ENCODE peak calls at places on chromosomes 12 and 14, in five cellular contexts. Y is naive thymus-derived CD8-positive, alpha-beta T cell; Z is posterior vena cava; E is AG09309; J is cardiac septum. H is an unnamed sample.

GRCh38 chr12:49512541-49512940 is 26.3 kb upstream of the KCNH3 start:
- DNase-seq in Y (no peak), Z (no peak), E (no peak), J (no peak), H (no peak)

GRCh38 chr12:3647504-3647903 is 105.4 kb downstream of the CRACR2A start:
- DNase-seq in Y (no peak), Z (no peak), E (no peak), J (no peak), H (no peak)

GRCh38 chr12:111767362-111768158 is 827 bp downstream of the ALDH2 start:
- DNase-seq in Y (peak), Z (no peak), E (no peak), J (no peak), H (no peak)

GRCh38 chr14:90556050-90556477 is 159.2 kb downstream of the CALM1 start:
- DNase-seq in Y (no peak), Z (no peak), E (no peak), J (no peak), H (no peak)

GRCh38 chr12:51371295-51371953 is 19.8 kb downstream of the GALNT6 start:
- DNase-seq in Y (no peak), Z (peak), E (peak), J (no peak), H (no peak)

GRCh38 chr14:90062852-90063539 is 1.2 kb downstream of the KCNK13 start:
- DNase-seq in Y (no peak), Z (no peak), E (no peak), J (no peak), H (no peak)

GRCh38 chr12:44357476-44357875 is 518.6 kb downstream of the NELL2 start:
- DNase-seq in Y (no peak), Z (no peak), E (no peak), J (no peak), H (no peak)

GRCh38 chr14:37469650-37470049 is 125.4 kb downstream of the FOXA1 start:
- DNase-seq in Y (no peak), Z (no peak), E (no peak), J (no peak), H (no peak)

GRCh38 chr12:83476006-83476405 is 789.3 kb downstream of the TMTC2 start:
- DNase-seq in Y (no peak), Z (no peak), E (no peak), J (no peak), H (no peak)

GRCh38 chr14:95500201-95500681 is 16.2 kb downstream of the SYNE3 start:
- DNase-seq in Y (no peak), Z (peak), E (no peak), J (no peak), H (no peak)

GRCh38 chr12:43638786-43639185 is 86.8 kb upstream of the ADAMTS20 start:
- DNase-seq in Y (no peak), Z (no peak), E (no peak), J (no peak), H (no peak)

GRCh38 chr12:105948331-105948730 is 190.4 kb downstream of the NUAK1 start:
- DNase-seq in Y (no peak), Z (no peak), E (peak), J (no peak), H (no peak)

GRCh38 chr14:102209224-102209966 is 69.7 kb downstream of the WDR20 start:
- DNase-seq in Y (no peak), Z (peak), E (no peak), J (no peak), H (no peak)

GRCh38 chr12:118651487-118651886 is 275.1 kb downstream of the SUDS3 start:
- DNase-seq in Y (no peak), Z (no peak), E (no peak), J (no peak), H (no peak)

GRCh38 chr12:6542209-6543009 is 8.1 kb downstream of the GAPDH start:
- DNase-seq in Y (no peak), Z (no peak), E (no peak), J (no peak), H (no peak)

H was measured in MM.1S.